ENCODE peak calls at places on chromosomes 1 and 21, in nine cellular contexts. H, C, E, V, M, O, P, R and X are unnamed samples.

GRCh38 chr1:33275200-33275599 is 18.9 kb downstream of the ZNF362 start:
- DNase-seq in H (no peak), C (no peak), E (no peak), V (no peak), M (no peak), O (no peak), P (no peak), R (no peak), X (no peak)

GRCh38 chr1:178220094-178220493 is 126.2 kb downstream of the RASAL2 start:
- DNase-seq in H (no peak), C (no peak), E (no peak), V (no peak), M (no peak), O (no peak), P (no peak), R (no peak), X (no peak)

GRCh38 chr1:240967070-240967724 is 355.2 kb upstream of the GREM2 start:
- DNase-seq in H (no peak), C (no peak), E (no peak), V (no peak), M (no peak), O (no peak), P (no peak), R (no peak), X (no peak)

GRCh38 chr21:36247316-36247715 is 72.7 kb upstream of the MORC3 start:
- DNase-seq in H (no peak), C (no peak), E (no peak), V (no peak), M (no peak), O (no peak), P (no peak), R (no peak), X (no peak)

GRCh38 chr1:222926566-222926965 is 111.7 kb downstream of the DISP1 start:
- DNase-seq in H (no peak), C (no peak), E (peak), V (no peak), M (no peak), O (no peak), P (no peak), R (no peak), X (no peak)

GRCh38 chr1:41762251-41762650 is 156.5 kb downstream of the HIVEP3 start:
- DNase-seq in H (no peak), C (no peak), E (no peak), V (no peak), M (no peak), O (no peak), P (no peak), R (no peak), X (no peak)

GRCh38 chr1:205610036-205610435 is 21.8 kb downstream of the ELK4 start:
- DNase-seq in H (no peak), C (no peak), E (no peak), V (no peak), M (no peak), O (no peak), P (no peak), R (no peak), X (no peak)

GRCh38 chr1:153358691-153358975 is 979 bp downstream of the S100A9 start:
- DNase-seq in H (no peak), C (no peak), E (no peak), V (no peak), M (no peak), O (no peak), P (peak), R (no peak), X (no peak)

GRCh38 chr1:226495716-226496115 is 52.8 kb upstream of the STUM start:
- DNase-seq in H (no peak), C (no peak), E (no peak), V (no peak), M (no peak), O (no peak), P (no peak), R (no peak), X (no peak)

GRCh38 chr1:13828454-13829151 is 128.6 kb downstream of the PRDM2 start:
- DNase-seq in H (peak), C (no peak), E (peak), V (no peak), M (no peak), O (no peak), P (no peak), R (no peak), X (no peak)

GRCh38 chr1:161388639-161389038 is 21.0 kb upstream of the CFAP126 start:
- DNase-seq in H (no peak), C (no peak), E (no peak), V (no peak), M (no peak), O (no peak), P (no peak), R (no peak), X (no peak)

GRCh38 chr1:206784471-206784903 is 12.2 kb upstream of the IL10 start:
- DNase-seq in H (peak), C (peak), E (no peak), V (no peak), M (peak), O (no peak), P (peak), R (no peak), X (no peak)

GRCh38 chr1:54114001-54114400 is 38.8 kb downstream of the CDCP2 start:
- DNase-seq in H (no peak), C (no peak), E (no peak), V (no peak), M (no peak), O (no peak), P (no peak), R (no peak), X (no peak)

GRCh38 chr1:231682761-231683160 is 56.2 kb downstream of the DISC1 start:
- DNase-seq in H (no peak), C (no peak), E (no peak), V (no peak), M (no peak), O (no peak), P (no peak), R (no peak), X (no peak)

GRCh38 chr1:214439352-214440119 is 111.9 kb downstream of the PTPN14 start:
- DNase-seq in H (no peak), C (no peak), E (peak), V (no peak), M (peak), O (no peak), P (no peak), R (no peak), X (no peak)

GRCh38 chr1:48332115-48332514 is 109.6 kb downstream of the SLC5A9 start:
- DNase-seq in H (no peak), C (no peak), E (no peak), V (no peak), M (no peak), O (no peak), P (no peak), R (no peak), X (no peak)

GRCh38 chr1:35371506-35371905 is 103.0 kb downstream of the ZMYM4 start:
- DNase-seq in H (no peak), C (no peak), E (no peak), V (no peak), M (no peak), O (no peak), P (no peak), R (no peak), X (no peak)

GRCh38 chr21:25759573-25759972 is 24.8 kb downstream of the GABPA start:
- DNase-seq in H (no peak), C (no peak), E (no peak), V (no peak), M (no peak), O (no peak), P (no peak), R (no peak), X (no peak)

GRCh38 chr21:19510057-19510456 is 1106.5 kb upstream of the TMPRSS15 start:
- DNase-seq in H (no peak), C (no peak), E (no peak), V (no peak), M (no peak), O (no peak), P (no peak), R (no peak), X (no peak)

GRCh38 chr1:2194898-2195673 is 514 bp upstream of the FAAP20 start:
- DNase-seq in H (peak), C (peak), E (peak), V (peak), M (peak), O (peak), P (peak), R (peak), X (no peak)

GRCh38 chr1:55506686-55507577 is 291.8 kb upstream of the USP24 start:
- DNase-seq in H (no peak), C (no peak), E (no peak), V (no peak), M (no peak), O (peak), P (no peak), R (no peak), X (no peak)

GRCh38 chr1:152198982-152199381 is 25.0 kb downstream of the HRNR start:
- DNase-seq in H (no peak), C (no peak), E (no peak), V (no peak), M (no peak), O (no peak), P (no peak), R (no peak), X (no peak)

GRCh38 chr1:27342778-27343638 is 1.2 kb downstream of the SYTL1 start:
- DNase-seq in H (no peak), C (no peak), E (peak), V (no peak), M (peak), O (no peak), P (peak), R (no peak), X (no peak)

GRCh38 chr1:50300303-50300702 is 122.9 kb downstream of the DMRTA2 start:
- DNase-seq in H (no peak), C (no peak), E (no peak), V (no peak), M (no peak), O (no peak), P (no peak), R (no peak), X (no peak)

GRCh38 chr1:100347009-100347966 is 5.0 kb upstream of the CDC14A start:
- DNase-seq in H (no peak), C (no peak), E (no peak), V (no peak), M (no peak), O (no peak), P (no peak), R (no peak), X (no peak)

GRCh38 chr1:223733898-223734852 is 21.8 kb downstream of the CAPN2 start:
- DNase-seq in H (no peak), C (no peak), E (no peak), V (no peak), M (no peak), O (no peak), P (no peak), R (no peak), X (no peak)

GRCh38 chr1:15352122-15352957 is 57.3 kb upstream of the EFHD2 start:
- DNase-seq in H (peak), C (peak), E (peak), V (no peak), M (peak), O (no peak), P (peak), R (no peak), X (no peak)

GRCh38 chr1:184270556-184270955 is 116.3 kb upstream of the C1orf21 start:
- DNase-seq in H (no peak), C (no peak), E (no peak), V (no peak), M (no peak), O (no peak), P (no peak), R (no peak), X (no peak)

GRCh38 chr1:151547119-151547899 is 7.2 kb downstream of the TUFT1 start:
- DNase-seq in H (no peak), C (no peak), E (no peak), V (peak), M (no peak), O (no peak), P (no peak), R (no peak), X (no peak)

GRCh38 chr1:19169642-19170041 is 40.4 kb downstream of the UBR4 start:
- DNase-seq in H (no peak), C (no peak), E (no peak), V (no peak), M (no peak), O (no peak), P (no peak), R (no peak), X (no peak)

GRCh38 chr21:17802568-17802967 is 16.6 kb downstream of the C21orf91 start:
- DNase-seq in H (no peak), C (no peak), E (no peak), V (no peak), M (no peak), O (no peak), P (no peak), R (no peak), X (no peak)

GRCh38 chr1:26452459-26453183 is 19.6 kb upstream of the HMGN2 start:
- DNase-seq in H (no peak), C (no peak), E (no peak), V (no peak), M (no peak), O (no peak), P (no peak), R (no peak), X (no peak)

GRCh38 chr1:25023826-25024225 is 93.8 kb upstream of the RUNX3 start:
- DNase-seq in H (no peak), C (no peak), E (no peak), V (no peak), M (no peak), O (no peak), P (no peak), R (no peak), X (no peak)

GRCh38 chr1:76006234-76006633 is 68.3 kb upstream of the ST6GALNAC3 start:
- DNase-seq in H (no peak), C (no peak), E (no peak), V (no peak), M (no peak), O (no peak), P (no peak), R (no peak), X (peak)

GRCh38 chr1:206716519-206717236 is 32.0 kb downstream of the MAPKAPK2 start:
- DNase-seq in H (no peak), C (no peak), E (no peak), V (no peak), M (no peak), O (no peak), P (no peak), R (no peak), X (no peak)

GRCh38 chr1:60078182-60078581 is 4.6 kb upstream of the C1orf87 start:
- DNase-seq in H (no peak), C (no peak), E (no peak), V (no peak), M (no peak), O (no peak), P (no peak), R (no peak), X (no peak)

GRCh38 chr1:16115468-16116363 is 40.2 kb downstream of the EPHA2 start:
- DNase-seq in H (no peak), C (no peak), E (no peak), V (no peak), M (no peak), O (no peak), P (no peak), R (no peak), X (no peak)